ENCODE peak calls at places on chromosomes 12 and 14, in four cellular contexts. H is HL-60, M is K562, Z is GM12878. U is an unnamed sample.

GRCh38 chr12:55704824-55705780 is 2.6 kb downstream of the ITGA7 start:
- DNase-seq in H (no peak), Z (no peak), M (no peak), U (no peak)

GRCh38 chr12:108143144-108143543 is 14.1 kb downstream of the WSCD2 start:
- DNase-seq in M (no peak), Z (no peak), H (no peak), U (no peak)

GRCh38 chr14:99751539-99752485 is 41.4 kb upstream of the EML1 start:
- DNase-seq in Z (no peak), M (no peak), H (no peak), U (no peak)

GRCh38 chr12:20150835-20151234 is 217.5 kb upstream of the PDE3A start:
- DNase-seq in Z (no peak), M (no peak), H (no peak), U (no peak)

GRCh38 chr12:25458047-25458552 is 95.0 kb downstream of the LMNTD1 start:
- DNase-seq in Z (no peak), M (no peak), H (no peak), U (no peak)

GRCh38 chr12:114638790-114639435 is 45.1 kb downstream of the TBX3 start:
- DNase-seq in H (no peak), Z (no peak), M (no peak), U (no peak)

GRCh38 chr14:53278602-53279506 is 125.7 kb upstream of the DDHD1 start:
- DNase-seq in M (no peak), H (no peak), Z (no peak), U (no peak)

GRCh38 chr14:29317423-29317822 is 550.8 kb downstream of the FOXG1 start:
- DNase-seq in Z (no peak), H (no peak), M (no peak), U (no peak)

GRCh38 chr14:34951286-34951685 is 31.5 kb upstream of the SRP54 start:
- DNase-seq in H (no peak), M (no peak), Z (no peak), U (no peak)

GRCh38 chr14:22626590-22626989 is 17.6 kb downstream of the OR6J1 start:
- DNase-seq in H (no peak), Z (no peak), M (no peak), U (no peak)

GRCh38 chr12:28457785-28458184 is 267.5 kb downstream of the CCDC91 start:
- DNase-seq in H (no peak), M (no peak), Z (no peak), U (no peak)

GRCh38 chr14:68020999-68021663 is 201.6 kb downstream of the RAD51B start:
- DNase-seq in H (no peak), M (no peak), Z (peak), U (no peak)

GRCh38 chr14:90721619-90722305 is 94.5 kb downstream of the TTC7B start:
- DNase-seq in Z (no peak), M (no peak), H (no peak), U (no peak)

GRCh38 chr14:99270491-99271287 is 1.3 kb downstream of the BCL11B start:
- DNase-seq in Z (no peak), H (no peak), M (no peak), U (no peak)

GRCh38 chr14:106070242-106070641 is 543.9 kb downstream of the TMEM121 start:
- DNase-seq in M (no peak), H (no peak), Z (no peak), U (no peak)

GRCh38 chr12:90959538-90960139 is 4.7 kb upstream of the CCER1 start:
- DNase-seq in M (peak), Z (no peak), H (peak), U (no peak)

GRCh38 chr14:105144231-105144665 is 24.3 kb downstream of the JAG2 start:
- DNase-seq in M (no peak), Z (no peak), H (no peak), U (no peak)

GRCh38 chr12:49515266-49515665 is 23.6 kb upstream of the KCNH3 start:
- DNase-seq in M (no peak), Z (no peak), H (no peak), U (no peak)

GRCh38 chr14:50008562-50009355 is 107.6 kb downstream of the VCPKMT start:
- DNase-seq in H (no peak), M (no peak), Z (no peak), U (no peak)

GRCh38 chr12:49332891-49333371 is 4.1 kb downstream of the C1QL4 start:
- DNase-seq in H (no peak), Z (no peak), M (no peak), U (no peak)

GRCh38 chr12:53963005-53963404 is 8.3 kb downstream of the HOXC12 start:
- DNase-seq in M (no peak), Z (no peak), H (no peak), U (no peak)

GRCh38 chr12:51240971-51241370 is 2.3 kb downstream of the DAZAP2 start:
- DNase-seq in Z (no peak), M (no peak), H (no peak), U (no peak)

GRCh38 chr12:52878507-52879393 is 26.1 kb downstream of the KRT8 start:
- DNase-seq in M (no peak), H (no peak), Z (no peak), U (no peak)

GRCh38 chr14:104105071-104105821 is 19.7 kb downstream of the ASPG start:
- DNase-seq in M (no peak), H (no peak), Z (no peak), U (no peak)

GRCh38 chr12:111435661-111436201 is 30.0 kb downstream of the SH2B3 start:
- DNase-seq in H (no peak), Z (no peak), M (no peak), U (no peak)

GRCh38 chr12:54988402-54989054 is 4.0 kb upstream of the TESPA1 start:
- DNase-seq in M (peak), H (no peak), Z (no peak), U (no peak)

GRCh38 chr14:100589760-100590469 is 2.7 kb upstream of the BEGAIN start:
- DNase-seq in Z (no peak), M (no peak), H (no peak), U (no peak)

GRCh38 chr14:93317836-93318807 is 14.7 kb downstream of the BTBD7 start:
- DNase-seq in H (peak), M (no peak), Z (no peak), U (no peak)

GRCh38 chr12:54932038-54932437 is 52.5 kb downstream of the TESPA1 start:
- DNase-seq in M (no peak), H (no peak), Z (no peak), U (no peak)

GRCh38 chr12:10211975-10212622 is 578 bp upstream of the GABARAPL1 start:
- DNase-seq in H (peak), Z (no peak), M (peak), U (peak)

GRCh38 chr12:120726510-120726793 is 826 bp downstream of the ACADS start:
- DNase-seq in H (no peak), Z (no peak), M (peak), U (no peak)

GRCh38 chr14:103078420-103078749 is 5.6 kb upstream of the LBHD2 start:
- DNase-seq in M (peak), Z (peak), H (peak), U (peak)
- TF ChIP-seq POLR2AphosphoS5 in M (no peak), Z (peak), H (peak), U (no peak)

GRCh38 chr12:46671102-46671501 is 154.7 kb downstream of the SLC38A4 start:
- DNase-seq in M (no peak), Z (no peak), H (no peak), U (no peak)

GRCh38 chr12:46663297-46663696 is 162.5 kb downstream of the SLC38A4 start:
- DNase-seq in Z (no peak), H (no peak), M (no peak), U (no peak)

GRCh38 chr12:46669720-46670119 is 156.1 kb downstream of the SLC38A4 start:
- DNase-seq in M (no peak), Z (no peak), H (no peak), U (no peak)

GRCh38 chr12:46664771-46665287 is 161.0 kb downstream of the SLC38A4 start:
- DNase-seq in Z (peak), M (peak), H (no peak), U (no peak)

DNA sequence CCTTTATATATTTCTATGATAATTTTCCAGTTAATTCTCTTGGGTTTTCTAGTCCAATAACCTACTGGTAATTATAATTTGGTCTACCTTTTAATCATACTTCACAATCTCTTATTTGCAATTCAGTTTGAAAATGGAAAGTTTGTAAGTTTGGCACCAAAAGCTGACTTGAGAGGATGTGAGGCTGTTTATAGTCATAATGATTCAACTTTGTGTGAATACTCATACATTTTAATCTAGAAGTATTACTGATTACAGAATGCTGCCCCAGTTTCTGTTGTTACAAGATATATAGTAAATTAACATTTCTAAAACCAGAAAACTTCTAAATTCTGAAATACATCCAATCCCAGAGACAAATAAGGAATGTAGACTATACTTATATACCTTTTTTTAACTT is 158.2 kb downstream of the SLC38A4 start:
- DNase-seq in M (no peak), Z (no peak), H (no peak), U (no peak)
- TF ChIP-seq SPI1 in M (no peak), Z (no peak), H (no peak), U (no peak)

DNA sequence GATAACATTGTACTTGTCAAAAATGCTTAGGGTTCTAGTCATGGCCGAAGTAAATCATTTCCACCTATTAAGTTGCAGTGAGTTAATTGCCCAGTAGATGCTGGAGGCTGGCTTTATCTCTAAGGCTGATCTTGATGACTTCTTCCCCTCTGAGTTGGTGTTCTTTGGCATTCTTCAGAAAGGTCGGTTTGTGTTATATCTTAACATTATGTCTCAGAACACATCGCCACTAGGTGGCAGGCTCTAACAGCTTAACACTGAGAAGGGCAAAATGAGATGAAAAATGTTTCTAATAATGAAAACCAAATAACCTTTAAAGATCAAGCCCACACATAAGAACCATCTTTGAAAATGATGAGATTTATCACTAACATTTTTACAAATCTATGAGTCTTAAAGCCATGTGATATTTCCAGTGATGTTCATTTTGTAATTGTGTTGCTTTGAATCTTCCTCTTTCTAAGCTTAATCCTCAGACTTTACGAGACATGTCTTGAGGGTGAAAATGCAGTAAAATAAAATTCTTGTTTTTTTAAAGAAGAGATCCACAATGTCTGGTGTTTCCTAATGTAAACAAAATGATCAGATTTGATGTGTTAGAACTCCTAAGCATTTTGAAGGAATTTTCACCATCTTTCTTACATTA is 28.6 kb downstream of the SUDS3 start:
- DNase-seq in H (peak), M (peak), Z (peak), U (no peak)
- TF ChIP-seq POLR2AphosphoS5 in H (no peak), M (no peak), Z (no peak), U (no peak)

DNA sequence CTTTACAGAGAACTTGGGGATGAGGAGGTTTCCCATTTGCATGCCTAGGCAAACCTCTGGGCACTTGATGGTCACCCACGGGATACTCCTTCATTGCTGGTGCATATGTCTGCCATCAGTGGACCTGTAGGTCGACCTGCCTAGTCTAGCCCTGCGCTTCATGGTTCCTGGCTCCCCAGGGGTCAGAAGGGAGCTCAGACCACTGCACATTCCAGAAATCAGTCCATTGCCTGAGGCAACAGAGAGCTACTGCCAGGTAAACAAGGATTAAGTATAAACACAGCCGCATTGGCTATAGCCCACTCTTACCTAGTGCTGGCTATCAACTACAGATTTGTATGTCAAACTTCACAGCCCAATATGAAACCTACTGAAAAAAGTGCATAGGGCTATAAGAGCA is 476.4 kb downstream of the SOX5 start:
- DNase-seq in Z (no peak), M (no peak), H (no peak), U (no peak)
- TF ChIP-seq SPI1 in Z (no peak), M (no peak), H (no peak), U (no peak)